ENCODE peak calls at places on chromosomes 12 and 14, in nine cellular contexts. One of them, this sample, is unnamed.

GRCh38 chr14:59275668-59276067 is 87.2 kb downstream of the DAAM1 start:
- DNase-seq in stimulated activated CD8-positive, alpha-beta memory T cell treated with anti-CD3 and anti-CD28 coated beads, Interleukin-4, amount 100 ng/mL, for 48 hours: no peak
- DNase-seq in occipital lobe: no peak
- DNase-seq in midbrain: no peak
- DNase-seq in NCI-H2081: no peak
- DNase-seq in fibroblast of the conjunctiva: peak
- DNase-seq in HFF-Myc: peak
- DNase-seq in stimulated activated CD4-positive, alpha-beta T cell treated with anti-CD3 and anti-CD28 coated beads, Interleukin-15, amount 100 ng/mL, for 1 hour: no peak
- DNase-seq in mesothelial cell of epicardium: no peak
- DNase-seq in this sample: no peak

GRCh38 chr14:100900837-100901390 is 2.6 kb downstream of the RTL1 start:
- DNase-seq in stimulated activated CD8-positive, alpha-beta memory T cell treated with anti-CD3 and anti-CD28 coated beads, Interleukin-4, amount 100 ng/mL, for 48 hours: peak
- DNase-seq in occipital lobe: no peak
- DNase-seq in midbrain: no peak
- DNase-seq in NCI-H2081: peak
- DNase-seq in fibroblast of the conjunctiva: peak
- DNase-seq in HFF-Myc: no peak
- DNase-seq in stimulated activated CD4-positive, alpha-beta T cell treated with anti-CD3 and anti-CD28 coated beads, Interleukin-15, amount 100 ng/mL, for 1 hour: no peak
- DNase-seq in mesothelial cell of epicardium: no peak
- DNase-seq in this sample: peak

GRCh38 chr14:29930283-29930682 is 2.6 kb upstream of the PRKD1 start:
- DNase-seq in stimulated activated CD8-positive, alpha-beta memory T cell treated with anti-CD3 and anti-CD28 coated beads, Interleukin-4, amount 100 ng/mL, for 48 hours: no peak
- DNase-seq in occipital lobe: no peak
- DNase-seq in midbrain: no peak
- DNase-seq in NCI-H2081: no peak
- DNase-seq in fibroblast of the conjunctiva: no peak
- DNase-seq in HFF-Myc: peak
- DNase-seq in stimulated activated CD4-positive, alpha-beta T cell treated with anti-CD3 and anti-CD28 coated beads, Interleukin-15, amount 100 ng/mL, for 1 hour: no peak
- DNase-seq in mesothelial cell of epicardium: no peak
- DNase-seq in this sample: no peak

GRCh38 chr14:84247693-84248092 is 1282.3 kb upstream of the FLRT2 start:
- DNase-seq in stimulated activated CD8-positive, alpha-beta memory T cell treated with anti-CD3 and anti-CD28 coated beads, Interleukin-4, amount 100 ng/mL, for 48 hours: no peak
- DNase-seq in occipital lobe: no peak
- DNase-seq in midbrain: no peak
- DNase-seq in NCI-H2081: no peak
- DNase-seq in fibroblast of the conjunctiva: no peak
- DNase-seq in HFF-Myc: no peak
- DNase-seq in stimulated activated CD4-positive, alpha-beta T cell treated with anti-CD3 and anti-CD28 coated beads, Interleukin-15, amount 100 ng/mL, for 1 hour: no peak
- DNase-seq in mesothelial cell of epicardium: no peak
- DNase-seq in this sample: no peak

GRCh38 chr12:24482882-24483604 is 465.9 kb downstream of the BCAT1 start:
- DNase-seq in stimulated activated CD8-positive, alpha-beta memory T cell treated with anti-CD3 and anti-CD28 coated beads, Interleukin-4, amount 100 ng/mL, for 48 hours: no peak
- DNase-seq in occipital lobe: no peak
- DNase-seq in midbrain: no peak
- DNase-seq in NCI-H2081: no peak
- DNase-seq in fibroblast of the conjunctiva: no peak
- DNase-seq in HFF-Myc: no peak
- DNase-seq in stimulated activated CD4-positive, alpha-beta T cell treated with anti-CD3 and anti-CD28 coated beads, Interleukin-15, amount 100 ng/mL, for 1 hour: no peak
- DNase-seq in mesothelial cell of epicardium: no peak
- DNase-seq in this sample: no peak

GRCh38 chr12:46770501-46771183 is 55.2 kb downstream of the SLC38A4 start:
- DNase-seq in stimulated activated CD8-positive, alpha-beta memory T cell treated with anti-CD3 and anti-CD28 coated beads, Interleukin-4, amount 100 ng/mL, for 48 hours: no peak
- DNase-seq in occipital lobe: no peak
- DNase-seq in midbrain: no peak
- DNase-seq in NCI-H2081: no peak
- DNase-seq in fibroblast of the conjunctiva: no peak
- DNase-seq in HFF-Myc: no peak
- DNase-seq in stimulated activated CD4-positive, alpha-beta T cell treated with anti-CD3 and anti-CD28 coated beads, Interleukin-15, amount 100 ng/mL, for 1 hour: no peak
- DNase-seq in mesothelial cell of epicardium: no peak
- DNase-seq in this sample: no peak

GRCh38 chr12:91870872-91871707 is 274.6 kb downstream of the BTG1 start:
- DNase-seq in stimulated activated CD8-positive, alpha-beta memory T cell treated with anti-CD3 and anti-CD28 coated beads, Interleukin-4, amount 100 ng/mL, for 48 hours: no peak
- DNase-seq in occipital lobe: no peak
- DNase-seq in midbrain: no peak
- DNase-seq in NCI-H2081: no peak
- DNase-seq in fibroblast of the conjunctiva: no peak
- DNase-seq in HFF-Myc: no peak
- DNase-seq in stimulated activated CD4-positive, alpha-beta T cell treated with anti-CD3 and anti-CD28 coated beads, Interleukin-15, amount 100 ng/mL, for 1 hour: no peak
- DNase-seq in mesothelial cell of epicardium: no peak
- DNase-seq in this sample: no peak

GRCh38 chr12:39905152-39905551 is 200.7 kb downstream of the SLC2A13 start:
- DNase-seq in stimulated activated CD8-positive, alpha-beta memory T cell treated with anti-CD3 and anti-CD28 coated beads, Interleukin-4, amount 100 ng/mL, for 48 hours: no peak
- DNase-seq in occipital lobe: peak
- DNase-seq in midbrain: no peak
- DNase-seq in NCI-H2081: no peak
- DNase-seq in fibroblast of the conjunctiva: peak
- DNase-seq in HFF-Myc: peak
- DNase-seq in stimulated activated CD4-positive, alpha-beta T cell treated with anti-CD3 and anti-CD28 coated beads, Interleukin-15, amount 100 ng/mL, for 1 hour: no peak
- DNase-seq in mesothelial cell of epicardium: no peak
- DNase-seq in this sample: peak

GRCh38 chr14:70186826-70187483 is 1.8 kb downstream of the SLC8A3 start:
- DNase-seq in stimulated activated CD8-positive, alpha-beta memory T cell treated with anti-CD3 and anti-CD28 coated beads, Interleukin-4, amount 100 ng/mL, for 48 hours: peak
- DNase-seq in occipital lobe: peak
- DNase-seq in midbrain: no peak
- DNase-seq in NCI-H2081: no peak
- DNase-seq in fibroblast of the conjunctiva: no peak
- DNase-seq in HFF-Myc: no peak
- DNase-seq in stimulated activated CD4-positive, alpha-beta T cell treated with anti-CD3 and anti-CD28 coated beads, Interleukin-15, amount 100 ng/mL, for 1 hour: no peak
- DNase-seq in mesothelial cell of epicardium: no peak
- DNase-seq in this sample: no peak

GRCh38 chr12:29148958-29149690 is at the start of gene FAR2:
- DNase-seq in stimulated activated CD8-positive, alpha-beta memory T cell treated with anti-CD3 and anti-CD28 coated beads, Interleukin-4, amount 100 ng/mL, for 48 hours: peak
- DNase-seq in occipital lobe: peak
- DNase-seq in midbrain: peak
- DNase-seq in NCI-H2081: peak
- DNase-seq in fibroblast of the conjunctiva: peak
- DNase-seq in HFF-Myc: no peak
- DNase-seq in stimulated activated CD4-positive, alpha-beta T cell treated with anti-CD3 and anti-CD28 coated beads, Interleukin-15, amount 100 ng/mL, for 1 hour: peak
- DNase-seq in mesothelial cell of epicardium: no peak
- DNase-seq in this sample: no peak

GRCh38 chr12:75478395-75478794 is 2.2 kb upstream of the GLIPR1 start:
- DNase-seq in stimulated activated CD8-positive, alpha-beta memory T cell treated with anti-CD3 and anti-CD28 coated beads, Interleukin-4, amount 100 ng/mL, for 48 hours: no peak
- DNase-seq in occipital lobe: no peak
- DNase-seq in midbrain: peak
- DNase-seq in NCI-H2081: no peak
- DNase-seq in fibroblast of the conjunctiva: no peak
- DNase-seq in HFF-Myc: no peak
- DNase-seq in stimulated activated CD4-positive, alpha-beta T cell treated with anti-CD3 and anti-CD28 coated beads, Interleukin-15, amount 100 ng/mL, for 1 hour: no peak
- DNase-seq in mesothelial cell of epicardium: no peak
- DNase-seq in this sample: no peak

GRCh38 chr12:129607293-129607692 is 296.5 kb downstream of the TMEM132D start:
- DNase-seq in stimulated activated CD8-positive, alpha-beta memory T cell treated with anti-CD3 and anti-CD28 coated beads, Interleukin-4, amount 100 ng/mL, for 48 hours: no peak
- DNase-seq in occipital lobe: no peak
- DNase-seq in midbrain: no peak
- DNase-seq in NCI-H2081: no peak
- DNase-seq in fibroblast of the conjunctiva: peak
- DNase-seq in HFF-Myc: no peak
- DNase-seq in stimulated activated CD4-positive, alpha-beta T cell treated with anti-CD3 and anti-CD28 coated beads, Interleukin-15, amount 100 ng/mL, for 1 hour: no peak
- DNase-seq in mesothelial cell of epicardium: no peak
- DNase-seq in this sample: no peak

GRCh38 chr14:78022059-78022458 is 148.1 kb upstream of the NRXN3 start:
- DNase-seq in stimulated activated CD8-positive, alpha-beta memory T cell treated with anti-CD3 and anti-CD28 coated beads, Interleukin-4, amount 100 ng/mL, for 48 hours: peak
- DNase-seq in occipital lobe: no peak
- DNase-seq in midbrain: peak
- DNase-seq in NCI-H2081: peak
- DNase-seq in fibroblast of the conjunctiva: peak
- DNase-seq in HFF-Myc: peak
- DNase-seq in stimulated activated CD4-positive, alpha-beta T cell treated with anti-CD3 and anti-CD28 coated beads, Interleukin-15, amount 100 ng/mL, for 1 hour: no peak
- DNase-seq in mesothelial cell of epicardium: no peak
- DNase-seq in this sample: no peak

GRCh38 chr14:24329736-24330135 is 5.1 kb downstream of the ADCY4 start:
- DNase-seq in stimulated activated CD8-positive, alpha-beta memory T cell treated with anti-CD3 and anti-CD28 coated beads, Interleukin-4, amount 100 ng/mL, for 48 hours: peak
- DNase-seq in occipital lobe: no peak
- DNase-seq in midbrain: no peak
- DNase-seq in NCI-H2081: no peak
- DNase-seq in fibroblast of the conjunctiva: no peak
- DNase-seq in HFF-Myc: no peak
- DNase-seq in stimulated activated CD4-positive, alpha-beta T cell treated with anti-CD3 and anti-CD28 coated beads, Interleukin-15, amount 100 ng/mL, for 1 hour: peak
- DNase-seq in mesothelial cell of epicardium: no peak
- DNase-seq in this sample: peak

GRCh38 chr12:51589557-51590176 is 1.4 kb upstream of the SCN8A start:
- DNase-seq in stimulated activated CD8-positive, alpha-beta memory T cell treated with anti-CD3 and anti-CD28 coated beads, Interleukin-4, amount 100 ng/mL, for 48 hours: no peak
- DNase-seq in occipital lobe: no peak
- DNase-seq in midbrain: no peak
- DNase-seq in NCI-H2081: no peak
- DNase-seq in fibroblast of the conjunctiva: no peak
- DNase-seq in HFF-Myc: no peak
- DNase-seq in stimulated activated CD4-positive, alpha-beta T cell treated with anti-CD3 and anti-CD28 coated beads, Interleukin-15, amount 100 ng/mL, for 1 hour: no peak
- DNase-seq in mesothelial cell of epicardium: no peak
- DNase-seq in this sample: no peak

GRCh38 chr14:105141026-105141425 is 27.6 kb downstream of the JAG2 start:
- DNase-seq in stimulated activated CD8-positive, alpha-beta memory T cell treated with anti-CD3 and anti-CD28 coated beads, Interleukin-4, amount 100 ng/mL, for 48 hours: no peak
- DNase-seq in occipital lobe: no peak
- DNase-seq in midbrain: no peak
- DNase-seq in NCI-H2081: no peak
- DNase-seq in fibroblast of the conjunctiva: no peak
- DNase-seq in HFF-Myc: no peak
- DNase-seq in stimulated activated CD4-positive, alpha-beta T cell treated with anti-CD3 and anti-CD28 coated beads, Interleukin-15, amount 100 ng/mL, for 1 hour: no peak
- DNase-seq in mesothelial cell of epicardium: no peak
- DNase-seq in this sample: peak

GRCh38 chr14:77950371-77950770 is 150.5 kb downstream of the ADCK1 start:
- DNase-seq in stimulated activated CD8-positive, alpha-beta memory T cell treated with anti-CD3 and anti-CD28 coated beads, Interleukin-4, amount 100 ng/mL, for 48 hours: no peak
- DNase-seq in occipital lobe: peak
- DNase-seq in midbrain: no peak
- DNase-seq in NCI-H2081: no peak
- DNase-seq in fibroblast of the conjunctiva: no peak
- DNase-seq in HFF-Myc: peak
- DNase-seq in stimulated activated CD4-positive, alpha-beta T cell treated with anti-CD3 and anti-CD28 coated beads, Interleukin-15, amount 100 ng/mL, for 1 hour: no peak
- DNase-seq in mesothelial cell of epicardium: no peak
- DNase-seq in this sample: no peak

GRCh38 chr12:111412007-111412829 is 6.5 kb downstream of the SH2B3 start:
- DNase-seq in stimulated activated CD8-positive, alpha-beta memory T cell treated with anti-CD3 and anti-CD28 coated beads, Interleukin-4, amount 100 ng/mL, for 48 hours: no peak
- DNase-seq in occipital lobe: no peak
- DNase-seq in midbrain: peak
- DNase-seq in NCI-H2081: peak
- DNase-seq in fibroblast of the conjunctiva: no peak
- DNase-seq in HFF-Myc: no peak
- DNase-seq in stimulated activated CD4-positive, alpha-beta T cell treated with anti-CD3 and anti-CD28 coated beads, Interleukin-15, amount 100 ng/mL, for 1 hour: no peak
- DNase-seq in mesothelial cell of epicardium: no peak
- DNase-seq in this sample: no peak

GRCh38 chr12:49489720-49490119 is 49.1 kb upstream of the KCNH3 start:
- DNase-seq in stimulated activated CD8-positive, alpha-beta memory T cell treated with anti-CD3 and anti-CD28 coated beads, Interleukin-4, amount 100 ng/mL, for 48 hours: no peak
- DNase-seq in occipital lobe: no peak
- DNase-seq in midbrain: no peak
- DNase-seq in NCI-H2081: no peak
- DNase-seq in fibroblast of the conjunctiva: no peak
- DNase-seq in HFF-Myc: no peak
- DNase-seq in stimulated activated CD4-positive, alpha-beta T cell treated with anti-CD3 and anti-CD28 coated beads, Interleukin-15, amount 100 ng/mL, for 1 hour: no peak
- DNase-seq in mesothelial cell of epicardium: no peak
- DNase-seq in this sample: no peak

GRCh38 chr12:63889236-63889635 is 44.7 kb downstream of the SRGAP1 start:
- DNase-seq in stimulated activated CD8-positive, alpha-beta memory T cell treated with anti-CD3 and anti-CD28 coated beads, Interleukin-4, amount 100 ng/mL, for 48 hours: no peak
- DNase-seq in occipital lobe: no peak
- DNase-seq in midbrain: no peak
- DNase-seq in NCI-H2081: no peak
- DNase-seq in fibroblast of the conjunctiva: no peak
- DNase-seq in HFF-Myc: no peak
- DNase-seq in stimulated activated CD4-positive, alpha-beta T cell treated with anti-CD3 and anti-CD28 coated beads, Interleukin-15, amount 100 ng/mL, for 1 hour: no peak
- DNase-seq in mesothelial cell of epicardium: no peak
- DNase-seq in this sample: no peak

GRCh38 chr14:24150567-24150966 is 3.3 kb downstream of the RNF31 start:
- DNase-seq in stimulated activated CD8-positive, alpha-beta memory T cell treated with anti-CD3 and anti-CD28 coated beads, Interleukin-4, amount 100 ng/mL, for 48 hours: no peak
- DNase-seq in occipital lobe: no peak
- DNase-seq in midbrain: no peak
- DNase-seq in NCI-H2081: no peak
- DNase-seq in fibroblast of the conjunctiva: no peak
- DNase-seq in HFF-Myc: no peak
- DNase-seq in stimulated activated CD4-positive, alpha-beta T cell treated with anti-CD3 and anti-CD28 coated beads, Interleukin-15, amount 100 ng/mL, for 1 hour: no peak
- DNase-seq in mesothelial cell of epicardium: no peak
- DNase-seq in this sample: no peak

GRCh38 chr12:9943244-9943643 is 11.1 kb upstream of the CLEC2A start:
- DNase-seq in stimulated activated CD8-positive, alpha-beta memory T cell treated with anti-CD3 and anti-CD28 coated beads, Interleukin-4, amount 100 ng/mL, for 48 hours: peak
- DNase-seq in occipital lobe: no peak
- DNase-seq in midbrain: peak
- DNase-seq in NCI-H2081: no peak
- DNase-seq in fibroblast of the conjunctiva: no peak
- DNase-seq in HFF-Myc: no peak
- DNase-seq in stimulated activated CD4-positive, alpha-beta T cell treated with anti-CD3 and anti-CD28 coated beads, Interleukin-15, amount 100 ng/mL, for 1 hour: no peak
- DNase-seq in mesothelial cell of epicardium: no peak
- DNase-seq in this sample: no peak

GRCh38 chr12:106506691-106507090 is 76.1 kb upstream of the RFX4 start:
- DNase-seq in stimulated activated CD8-positive, alpha-beta memory T cell treated with anti-CD3 and anti-CD28 coated beads, Interleukin-4, amount 100 ng/mL, for 48 hours: no peak
- DNase-seq in occipital lobe: no peak
- DNase-seq in midbrain: no peak
- DNase-seq in NCI-H2081: no peak
- DNase-seq in fibroblast of the conjunctiva: no peak
- DNase-seq in HFF-Myc: no peak
- DNase-seq in stimulated activated CD4-positive, alpha-beta T cell treated with anti-CD3 and anti-CD28 coated beads, Interleukin-15, amount 100 ng/mL, for 1 hour: no peak
- DNase-seq in mesothelial cell of epicardium: no peak
- DNase-seq in this sample: no peak

GRCh38 chr14:42224053-42224888 is 617.6 kb downstream of the LRFN5 start:
- DNase-seq in stimulated activated CD8-positive, alpha-beta memory T cell treated with anti-CD3 and anti-CD28 coated beads, Interleukin-4, amount 100 ng/mL, for 48 hours: peak
- DNase-seq in occipital lobe: peak
- DNase-seq in midbrain: peak
- DNase-seq in NCI-H2081: peak
- DNase-seq in fibroblast of the conjunctiva: peak
- DNase-seq in HFF-Myc: peak
- DNase-seq in stimulated activated CD4-positive, alpha-beta T cell treated with anti-CD3 and anti-CD28 coated beads, Interleukin-15, amount 100 ng/mL, for 1 hour: no peak
- DNase-seq in mesothelial cell of epicardium: peak
- DNase-seq in this sample: no peak

GRCh38 chr12:22042981-22043669 is 2.9 kb upstream of the CMAS start:
- DNase-seq in stimulated activated CD8-positive, alpha-beta memory T cell treated with anti-CD3 and anti-CD28 coated beads, Interleukin-4, amount 100 ng/mL, for 48 hours: no peak
- DNase-seq in occipital lobe: no peak
- DNase-seq in midbrain: no peak
- DNase-seq in NCI-H2081: no peak
- DNase-seq in fibroblast of the conjunctiva: no peak
- DNase-seq in HFF-Myc: no peak
- DNase-seq in stimulated activated CD4-positive, alpha-beta T cell treated with anti-CD3 and anti-CD28 coated beads, Interleukin-15, amount 100 ng/mL, for 1 hour: no peak
- DNase-seq in mesothelial cell of epicardium: no peak
- DNase-seq in this sample: no peak

GRCh38 chr12:40055776-40056175 is 50.1 kb downstream of the SLC2A13 start:
- DNase-seq in stimulated activated CD8-positive, alpha-beta memory T cell treated with anti-CD3 and anti-CD28 coated beads, Interleukin-4, amount 100 ng/mL, for 48 hours: no peak
- DNase-seq in occipital lobe: no peak
- DNase-seq in midbrain: no peak
- DNase-seq in NCI-H2081: no peak
- DNase-seq in fibroblast of the conjunctiva: no peak
- DNase-seq in HFF-Myc: no peak
- DNase-seq in stimulated activated CD4-positive, alpha-beta T cell treated with anti-CD3 and anti-CD28 coated beads, Interleukin-15, amount 100 ng/mL, for 1 hour: no peak
- DNase-seq in mesothelial cell of epicardium: no peak
- DNase-seq in this sample: no peak

GRCh38 chr14:31106768-31107167 is 80.6 kb upstream of the STRN3 start:
- DNase-seq in stimulated activated CD8-positive, alpha-beta memory T cell treated with anti-CD3 and anti-CD28 coated beads, Interleukin-4, amount 100 ng/mL, for 48 hours: no peak
- DNase-seq in occipital lobe: no peak
- DNase-seq in midbrain: no peak
- DNase-seq in NCI-H2081: no peak
- DNase-seq in fibroblast of the conjunctiva: no peak
- DNase-seq in HFF-Myc: no peak
- DNase-seq in stimulated activated CD4-positive, alpha-beta T cell treated with anti-CD3 and anti-CD28 coated beads, Interleukin-15, amount 100 ng/mL, for 1 hour: no peak
- DNase-seq in mesothelial cell of epicardium: no peak
- DNase-seq in this sample: no peak

GRCh38 chr12:27552886-27553560 is 29.0 kb downstream of the PPFIBP1 start:
- DNase-seq in stimulated activated CD8-positive, alpha-beta memory T cell treated with anti-CD3 and anti-CD28 coated beads, Interleukin-4, amount 100 ng/mL, for 48 hours: no peak
- DNase-seq in occipital lobe: peak
- DNase-seq in midbrain: peak
- DNase-seq in NCI-H2081: no peak
- DNase-seq in fibroblast of the conjunctiva: no peak
- DNase-seq in HFF-Myc: no peak
- DNase-seq in stimulated activated CD4-positive, alpha-beta T cell treated with anti-CD3 and anti-CD28 coated beads, Interleukin-15, amount 100 ng/mL, for 1 hour: no peak
- DNase-seq in mesothelial cell of epicardium: no peak
- DNase-seq in this sample: no peak

GRCh38 chr14:97107760-97108159 is 310.6 kb downstream of the VRK1 start:
- DNase-seq in stimulated activated CD8-positive, alpha-beta memory T cell treated with anti-CD3 and anti-CD28 coated beads, Interleukin-4, amount 100 ng/mL, for 48 hours: no peak
- DNase-seq in occipital lobe: no peak
- DNase-seq in midbrain: no peak
- DNase-seq in NCI-H2081: no peak
- DNase-seq in fibroblast of the conjunctiva: no peak
- DNase-seq in HFF-Myc: no peak
- DNase-seq in stimulated activated CD4-positive, alpha-beta T cell treated with anti-CD3 and anti-CD28 coated beads, Interleukin-15, amount 100 ng/mL, for 1 hour: no peak
- DNase-seq in mesothelial cell of epicardium: no peak
- DNase-seq in this sample: no peak

GRCh38 chr14:62626416-62626815 is 418.8 kb downstream of the KCNH5 start:
- DNase-seq in stimulated activated CD8-positive, alpha-beta memory T cell treated with anti-CD3 and anti-CD28 coated beads, Interleukin-4, amount 100 ng/mL, for 48 hours: no peak
- DNase-seq in occipital lobe: no peak
- DNase-seq in midbrain: no peak
- DNase-seq in NCI-H2081: no peak
- DNase-seq in fibroblast of the conjunctiva: no peak
- DNase-seq in HFF-Myc: no peak
- DNase-seq in stimulated activated CD4-positive, alpha-beta T cell treated with anti-CD3 and anti-CD28 coated beads, Interleukin-15, amount 100 ng/mL, for 1 hour: no peak
- DNase-seq in mesothelial cell of epicardium: no peak
- DNase-seq in this sample: no peak

GRCh38 chr12:28780096-28780495 is 369.0 kb upstream of the FAR2 start:
- DNase-seq in stimulated activated CD8-positive, alpha-beta memory T cell treated with anti-CD3 and anti-CD28 coated beads, Interleukin-4, amount 100 ng/mL, for 48 hours: no peak
- DNase-seq in occipital lobe: no peak
- DNase-seq in midbrain: no peak
- DNase-seq in NCI-H2081: no peak
- DNase-seq in fibroblast of the conjunctiva: peak
- DNase-seq in HFF-Myc: peak
- DNase-seq in stimulated activated CD4-positive, alpha-beta T cell treated with anti-CD3 and anti-CD28 coated beads, Interleukin-15, amount 100 ng/mL, for 1 hour: no peak
- DNase-seq in mesothelial cell of epicardium: no peak
- DNase-seq in this sample: no peak

This sample was measured in breast epithelium.